ENCODE peak calls at places on chromosomes 2 and 18, in six cellular contexts. C, Q, K, M, E and Z are unnamed samples.

GRCh38 chr2:241154915-241155314 is 4.6 kb downstream of the PPP1R7 start:
- DNase-seq in M (no peak), K (no peak), C (no peak), E (no peak), Q (no peak), Z (no peak)

GRCh38 chr2:10337449-10337848 is 34.7 kb downstream of the HPCAL1 start:
- DNase-seq in M (no peak), K (no peak), E (no peak), Q (no peak), C (no peak), Z (no peak)

GRCh38 chr2:240822280-240822847 is 2.3 kb upstream of the KIF1A start:
- DNase-seq in E (no peak), M (no peak), Q (no peak), C (no peak), K (no peak), Z (no peak)

GRCh38 chr2:223058952-223059716 is 7.1 kb downstream of the KCNE4 start:
- DNase-seq in E (peak), Q (no peak), K (peak), C (no peak), M (peak), Z (no peak)

GRCh38 chr2:238847841-238848565 is at the start of gene TWIST2:
- DNase-seq in Q (peak), C (no peak), M (peak), E (no peak), K (peak), Z (peak)

GRCh38 chr2:208239770-208240493 is 14.9 kb downstream of the IDH1 start:
- DNase-seq in E (no peak), K (no peak), M (no peak), Q (no peak), C (no peak), Z (no peak)

GRCh38 chr2:37415128-37415817 is 70.8 kb downstream of the QPCT start:
- DNase-seq in Q (no peak), E (no peak), M (peak), C (no peak), K (no peak), Z (peak)

GRCh38 chr2:216308532-216308931 is 63.8 kb downstream of the MARCHF4 start:
- DNase-seq in M (no peak), C (no peak), Q (no peak), E (no peak), K (no peak), Z (no peak)

GRCh38 chr2:75616933-75617332 is 29.6 kb upstream of the MRPL19 start:
- DNase-seq in M (no peak), K (no peak), C (no peak), E (no peak), Q (no peak), Z (no peak)

GRCh38 chr18:50038448-50038847 is 156.5 kb downstream of the MYO5B start:
- DNase-seq in K (no peak), M (peak), C (no peak), E (no peak), Q (no peak), Z (no peak)

GRCh38 chr2:157363612-157364101 is 38.0 kb upstream of the ERMN start:
- DNase-seq in K (no peak), E (no peak), Q (no peak), C (no peak), M (no peak), Z (no peak)

GRCh38 chr2:187502467-187502866 is 51.8 kb downstream of the TFPI start:
- DNase-seq in E (no peak), K (no peak), C (no peak), Q (no peak), M (no peak), Z (no peak)

GRCh38 chr2:157421377-157421944 is 22.4 kb downstream of the CYTIP start:
- DNase-seq in M (no peak), C (no peak), Q (no peak), E (no peak), K (no peak), Z (no peak)

GRCh38 chr2:182559623-182560022 is 132.8 kb upstream of the PDE1A start:
- DNase-seq in E (no peak), C (peak), M (no peak), K (no peak), Q (no peak), Z (no peak)

GRCh38 chr2:113720167-113720566 is 36.3 kb downstream of the SLC35F5 start:
- DNase-seq in Q (no peak), M (peak), E (peak), C (no peak), K (peak), Z (peak)

GRCh38 chr2:105176429-105176828 is 65.1 kb upstream of the GPR45 start:
- DNase-seq in Q (no peak), C (no peak), E (no peak), K (no peak), M (no peak), Z (no peak)

GRCh38 chr2:167415068-167415467 is 526.8 kb downstream of the XIRP2 start:
- DNase-seq in C (no peak), M (no peak), K (no peak), Q (no peak), E (no peak), Z (no peak)

GRCh38 chr18:75125359-75126331 is 83.3 kb downstream of the PTGR3 start:
- DNase-seq in K (no peak), E (peak), M (no peak), C (no peak), Q (peak), Z (peak)

GRCh38 chr2:153946036-153946435 is 74.3 kb downstream of the GALNT13 start:
- DNase-seq in M (no peak), K (no peak), C (no peak), E (no peak), Q (no peak), Z (no peak)

GRCh38 chr2:33272001-33272400 is 204.4 kb upstream of the RASGRP3 start:
- DNase-seq in M (no peak), K (no peak), Q (no peak), C (no peak), E (no peak), Z (no peak)

GRCh38 chr18:12823892-12824291 is 60.1 kb downstream of the PTPN2 start:
- DNase-seq in M (no peak), E (no peak), Q (no peak), C (no peak), K (no peak), Z (no peak)

GRCh38 chr2:38315707-38316333 is 61.3 kb downstream of the ATL2 start:
- DNase-seq in M (peak), K (peak), C (peak), Q (no peak), E (peak), Z (peak)

GRCh38 chr2:111133603-111134002 is 12.9 kb downstream of the BCL2L11 start:
- DNase-seq in K (no peak), E (no peak), C (no peak), Q (no peak), M (no peak), Z (no peak)

GRCh38 chr2:150674283-150674682 is 186.8 kb upstream of the RND3 start:
- DNase-seq in Q (no peak), C (no peak), E (no peak), K (no peak), M (no peak), Z (no peak)

GRCh38 chr2:151976945-151977353 is 121.9 kb downstream of the CACNB4 start:
- DNase-seq in M (no peak), C (no peak), E (no peak), Q (no peak), K (no peak), Z (no peak)

GRCh38 chr18:45783097-45784075 is 42.1 kb upstream of the SIGLEC15 start:
- DNase-seq in E (no peak), M (no peak), Q (no peak), K (no peak), C (no peak), Z (no peak)

DNA sequence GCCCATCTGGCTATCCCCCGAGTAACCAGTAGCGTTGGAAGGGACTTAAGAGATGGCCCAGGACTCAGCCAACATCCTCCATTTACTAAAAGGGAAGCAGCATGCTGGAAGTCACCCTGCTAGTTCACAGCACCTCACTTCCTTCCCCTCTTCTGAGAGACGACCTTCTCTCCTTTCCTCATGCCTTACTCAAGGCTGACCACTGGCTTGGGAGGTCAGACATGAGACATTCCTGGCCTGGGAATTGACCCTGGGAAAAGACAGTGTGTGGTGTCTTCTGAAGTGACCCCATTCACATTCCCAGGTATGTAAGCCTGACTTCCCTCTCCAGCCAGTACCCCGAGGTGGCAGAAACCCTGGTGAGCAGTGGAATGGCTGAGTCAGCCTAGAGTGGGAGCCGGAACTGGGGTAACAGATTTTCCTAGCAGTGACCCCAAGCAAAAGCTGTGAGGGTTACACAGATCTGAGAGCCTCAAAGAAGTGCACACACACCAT is 92.4 kb downstream of the PLB1 start:
- DNase-seq in K (no peak), E (no peak), C (no peak), Q (no peak), M (no peak), Z (no peak)
- TF ChIP-seq MAX in K (no peak), E (no peak), C (peak), Q (no peak), M (no peak), Z (no peak)

DNA sequence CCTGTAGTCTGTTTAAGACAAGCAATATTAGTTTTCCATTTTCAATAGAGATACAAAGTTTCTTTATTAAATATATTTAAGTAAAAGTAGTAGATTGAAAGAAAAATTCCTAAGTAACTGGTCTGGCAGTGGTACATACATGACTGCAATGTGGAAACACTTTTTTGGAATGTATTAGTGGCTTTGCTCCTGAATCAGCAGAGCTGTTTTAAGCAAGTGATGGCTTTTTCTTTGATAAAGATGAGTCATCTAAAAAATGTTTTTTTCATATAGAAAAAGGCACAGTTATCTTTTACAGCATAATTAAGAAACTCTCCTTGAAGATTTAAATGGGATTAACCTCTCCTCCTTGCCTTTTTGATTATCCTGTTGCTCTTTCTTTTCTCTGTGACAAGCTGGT is 34.9 kb downstream of the KDM3A start:
- DNase-seq in E (no peak), Q (no peak), C (no peak), K (no peak), M (no peak), Z (no peak)
- TF ChIP-seq MAX in E (no peak), Q (no peak), C (no peak), K (no peak), M (no peak), Z (no peak)

DNA sequence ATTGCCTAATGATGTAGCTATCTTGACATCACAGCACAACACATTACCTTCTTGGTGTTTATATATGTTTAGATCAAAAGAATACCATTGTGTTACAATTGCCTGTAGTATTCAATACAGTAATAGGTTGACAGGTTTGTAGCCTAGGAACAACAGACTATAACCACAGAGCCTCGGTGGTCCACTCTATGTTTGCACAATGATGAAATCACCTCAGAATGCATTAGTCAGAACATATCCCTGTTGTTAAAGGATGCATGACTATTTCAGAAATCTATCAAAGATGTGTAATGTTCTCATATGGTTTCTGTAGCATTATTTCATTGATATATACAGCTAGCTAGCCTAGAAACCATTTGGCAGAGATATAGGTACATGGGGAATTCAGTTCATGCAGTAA is 8.9 kb downstream of the METTL5 start:
- DNase-seq in C (no peak), E (peak), K (peak), Q (no peak), M (peak), Z (no peak)
- TF ChIP-seq MAX in C (no peak), E (no peak), K (no peak), Q (no peak), M (no peak), Z (no peak)

DNA sequence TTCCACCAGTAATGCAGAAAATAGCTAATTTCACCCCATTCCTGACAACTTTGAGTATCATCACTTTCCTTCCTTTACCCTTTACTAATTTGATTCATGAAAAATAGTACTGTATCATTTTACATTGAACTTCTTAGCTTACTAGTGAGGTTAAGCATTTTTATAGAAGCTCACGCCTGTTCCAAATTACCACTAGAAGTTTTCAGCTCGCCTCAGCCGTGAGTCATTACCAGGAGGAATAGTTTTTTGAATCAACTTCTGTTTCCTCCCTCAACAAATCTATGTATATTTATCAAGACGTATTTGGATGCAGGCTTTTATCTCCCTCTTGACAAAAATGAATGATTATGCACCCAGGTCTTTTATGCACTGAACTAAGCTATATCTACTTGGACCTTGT is 207.6 kb upstream of the NRP2 start:
- DNase-seq in C (no peak), Q (no peak), M (peak), K (no peak), E (no peak), Z (no peak)
- TF ChIP-seq MAX in C (no peak), Q (no peak), M (no peak), K (no peak), E (no peak), Z (no peak)